ENCODE peak calls at places on chromosomes 11 and 22, in ten cellular contexts. N is NCI-H1092 treated with DMSO at 0.1 percent for 48 hours; I is AG09309; U is Right ventricle myocardium superior; K is ovary; W is activated CD4-positive, CD25-positive, alpha-beta regulatory T cell; O is A549; J is iPS DF 6.9; M is activated gamma-delta T cell; H is EH. G is an unnamed sample.

GRCh38 chr11:114447892-114448291 is 8.6 kb downstream of the REXO2 start:
- DNase-seq in N (no peak), I (peak), U (no peak), K (no peak), W (no peak), O (no peak), J (no peak), M (no peak), H (peak), G (no peak)

GRCh38 chr11:33976351-33977199 is 75.0 kb upstream of the CAPRIN1 start:
- DNase-seq in N (no peak), I (peak), U (no peak), K (no peak), W (no peak), O (no peak), J (no peak), M (no peak), H (peak), G (no peak)

GRCh38 chr11:65492637-65493366 is 6.0 kb upstream of the MALAT1 start:
- DNase-seq in N (peak), I (no peak), U (peak), K (peak), W (no peak), O (no peak), J (no peak), M (no peak), H (peak), G (no peak)

GRCh38 chr22:47267531-47268282 is 505.3 kb downstream of the TBC1D22A start:
- DNase-seq in N (no peak), I (no peak), U (no peak), K (no peak), W (no peak), O (no peak), J (no peak), M (no peak), H (no peak), G (no peak)

GRCh38 chr11:9972917-9973504 is 309.1 kb downstream of the SWAP70 start:
- DNase-seq in N (peak), I (peak), U (no peak), K (no peak), W (no peak), O (peak), J (no peak), M (no peak), H (peak), G (peak)

GRCh38 chr22:41589260-41589600 is 410 bp downstream of the PMM1 start:
- DNase-seq in N (peak), I (no peak), U (no peak), K (no peak), W (no peak), O (no peak), J (no peak), M (no peak), H (peak), G (no peak)

GRCh38 chr11:3177931-3178330 is 12.8 kb upstream of the OSBPL5 start:
- DNase-seq in N (no peak), I (no peak), U (no peak), K (no peak), W (no peak), O (no peak), J (no peak), M (no peak), H (peak), G (no peak)

GRCh38 chr11:79173615-79174014 is 267.2 kb downstream of the TENM4 start:
- DNase-seq in N (no peak), I (peak), U (no peak), K (peak), W (no peak), O (no peak), J (no peak), M (no peak), H (peak), G (no peak)

GRCh38 chr22:39148727-39149535 is 3.5 kb downstream of the CBX7 start:
- DNase-seq in N (no peak), I (no peak), U (peak), K (peak), W (peak), O (no peak), J (no peak), M (peak), H (peak), G (no peak)

GRCh38 chr11:8354622-8355417 is 91.1 kb upstream of the LMO1 start:
- DNase-seq in N (peak), I (no peak), U (no peak), K (no peak), W (no peak), O (no peak), J (no peak), M (no peak), H (no peak), G (peak)

GRCh38 chr22:30609260-30610185 is 2.5 kb downstream of the TCN2 start:
- DNase-seq in N (no peak), I (peak), U (peak), K (peak), W (no peak), O (peak), J (no peak), M (no peak), H (peak), G (no peak)

GRCh38 chr22:39348909-39349505 is 784 bp upstream of the SYNGR1 start:
- DNase-seq in N (peak), I (no peak), U (no peak), K (peak), W (no peak), O (no peak), J (no peak), M (no peak), H (no peak), G (no peak)

GRCh38 chr11:13384837-13385417 is 78.1 kb downstream of the BTBD10 start:
- DNase-seq in N (peak), I (peak), U (no peak), K (peak), W (no peak), O (peak), J (peak), M (no peak), H (peak), G (no peak)

G was measured in NCI-H2107.